ENCODE peak calls at places on chromosomes 11 and 22, in nine cellular contexts. One of them, this sample, is unnamed.

GRCh38 chr11:14969922-14970323 is 2.2 kb downstream of the CALCA start:
- DNase-seq in SJSA1: peak; percentile 27
- DNase-seq in neural progenitor cell: peak; percentile 86
- DNase-seq in stomach: peak; percentile 37
- DNase-seq in A549: peak; percentile 50
- DNase-seq in CD8-positive, alpha-beta T cell: peak; percentile 11
- DNase-seq in ovary: no peak
- DNase-seq in naive thymus-derived CD4-positive, alpha-beta T cell: peak; percentile 25
- DNase-seq in lower lobe of right lung: no peak
- DNase-seq in this sample: peak; percentile 85

GRCh38 chr11:76205252-76206076 is 838 bp downstream of the WNT11 start:
- DNase-seq in CD8-positive, alpha-beta T cell: no peak
- DNase-seq in neural progenitor cell: peak; percentile 52
- DNase-seq in SJSA1: no peak
- DNase-seq in naive thymus-derived CD4-positive, alpha-beta T cell: peak; percentile 3
- DNase-seq in A549: no peak
- DNase-seq in ovary: no peak
- DNase-seq in lower lobe of right lung: no peak
- DNase-seq in stomach: no peak
- DNase-seq in this sample: no peak

GRCh38 chr11:8531312-8531711 is 62.7 kb downstream of the STK33 start:
- DNase-seq in neural progenitor cell: peak; percentile 8
- DNase-seq in A549: no peak
- DNase-seq in stomach: no peak
- DNase-seq in CD8-positive, alpha-beta T cell: no peak
- DNase-seq in lower lobe of right lung: no peak
- DNase-seq in ovary: no peak
- DNase-seq in SJSA1: no peak
- DNase-seq in naive thymus-derived CD4-positive, alpha-beta T cell: no peak
- DNase-seq in this sample: no peak

GRCh38 chr22:46447906-46448669 is 89.3 kb downstream of the CELSR1 start:
- DNase-seq in lower lobe of right lung: peak; percentile 64
- DNase-seq in SJSA1: no peak
- DNase-seq in CD8-positive, alpha-beta T cell: no peak
- DNase-seq in A549: no peak
- DNase-seq in stomach: no peak
- DNase-seq in naive thymus-derived CD4-positive, alpha-beta T cell: no peak
- DNase-seq in ovary: no peak
- DNase-seq in neural progenitor cell: no peak
- DNase-seq in this sample: no peak

GRCh38 chr11:16839821-16840220 is 101.4 kb downstream of the C11orf58 start:
- DNase-seq in lower lobe of right lung: no peak
- DNase-seq in SJSA1: no peak
- DNase-seq in stomach: no peak
- DNase-seq in naive thymus-derived CD4-positive, alpha-beta T cell: no peak
- DNase-seq in ovary: no peak
- DNase-seq in neural progenitor cell: no peak
- DNase-seq in A549: no peak
- DNase-seq in CD8-positive, alpha-beta T cell: no peak
- DNase-seq in this sample: no peak

GRCh38 chr11:36300651-36301050 is 4.6 kb downstream of the PRR5L start:
- DNase-seq in CD8-positive, alpha-beta T cell: no peak
- DNase-seq in ovary: peak; percentile 30
- DNase-seq in neural progenitor cell: no peak
- DNase-seq in stomach: peak; percentile 91
- DNase-seq in lower lobe of right lung: peak; percentile 60
- DNase-seq in A549: no peak
- DNase-seq in SJSA1: no peak
- DNase-seq in naive thymus-derived CD4-positive, alpha-beta T cell: no peak
- DNase-seq in this sample: no peak

GRCh38 chr11:10522921-10523320 is 18.1 kb downstream of the RNF141 start:
- DNase-seq in CD8-positive, alpha-beta T cell: no peak
- DNase-seq in SJSA1: no peak
- DNase-seq in lower lobe of right lung: no peak
- DNase-seq in naive thymus-derived CD4-positive, alpha-beta T cell: no peak
- DNase-seq in neural progenitor cell: no peak
- DNase-seq in ovary: no peak
- DNase-seq in A549: no peak
- DNase-seq in stomach: no peak
- DNase-seq in this sample: no peak

GRCh38 chr11:110711776-110712642 is at the start of gene ARHGAP20:
- DNase-seq in A549: peak; percentile 14
- DNase-seq in CD8-positive, alpha-beta T cell: no peak
- DNase-seq in naive thymus-derived CD4-positive, alpha-beta T cell: peak; percentile 7
- DNase-seq in ovary: peak; percentile 31
- DNase-seq in neural progenitor cell: peak; percentile 89
- DNase-seq in stomach: peak; percentile 76
- DNase-seq in lower lobe of right lung: peak; percentile 84
- DNase-seq in SJSA1: peak; percentile 63
- DNase-seq in this sample: peak; percentile 85

GRCh38 chr11:115153135-115153534 is 351.1 kb downstream of the CADM1 start:
- DNase-seq in stomach: no peak
- DNase-seq in lower lobe of right lung: no peak
- DNase-seq in neural progenitor cell: no peak
- DNase-seq in naive thymus-derived CD4-positive, alpha-beta T cell: no peak
- DNase-seq in SJSA1: no peak
- DNase-seq in A549: peak; percentile 19
- DNase-seq in CD8-positive, alpha-beta T cell: no peak
- DNase-seq in ovary: no peak
- DNase-seq in this sample: no peak

GRCh38 chr11:16987205-16987568 is 27.0 kb downstream of the PLEKHA7 start:
- DNase-seq in SJSA1: no peak
- DNase-seq in A549: no peak
- DNase-seq in ovary: peak; percentile 83
- DNase-seq in CD8-positive, alpha-beta T cell: no peak
- DNase-seq in neural progenitor cell: no peak
- DNase-seq in lower lobe of right lung: no peak
- DNase-seq in naive thymus-derived CD4-positive, alpha-beta T cell: no peak
- DNase-seq in stomach: peak; percentile 84
- DNase-seq in this sample: no peak

GRCh38 chr11:132263231-132263630 is 892.8 kb downstream of the NTM start:
- DNase-seq in neural progenitor cell: no peak
- DNase-seq in SJSA1: no peak
- DNase-seq in lower lobe of right lung: no peak
- DNase-seq in A549: no peak
- DNase-seq in ovary: no peak
- DNase-seq in naive thymus-derived CD4-positive, alpha-beta T cell: no peak
- DNase-seq in stomach: no peak
- DNase-seq in CD8-positive, alpha-beta T cell: no peak
- DNase-seq in this sample: no peak

GRCh38 chr11:36150986-36151385 is 138.2 kb downstream of the COMMD9 start:
- DNase-seq in stomach: no peak
- DNase-seq in neural progenitor cell: no peak
- DNase-seq in CD8-positive, alpha-beta T cell: no peak
- DNase-seq in lower lobe of right lung: no peak
- DNase-seq in SJSA1: no peak
- DNase-seq in naive thymus-derived CD4-positive, alpha-beta T cell: no peak
- DNase-seq in A549: no peak
- DNase-seq in ovary: no peak
- DNase-seq in this sample: no peak

GRCh38 chr11:63893355-63893754 is 23.6 kb downstream of the RCOR2 start:
- DNase-seq in CD8-positive, alpha-beta T cell: no peak
- DNase-seq in naive thymus-derived CD4-positive, alpha-beta T cell: no peak
- DNase-seq in A549: no peak
- DNase-seq in stomach: no peak
- DNase-seq in ovary: no peak
- DNase-seq in SJSA1: no peak
- DNase-seq in lower lobe of right lung: no peak
- DNase-seq in neural progenitor cell: no peak
- DNase-seq in this sample: no peak

GRCh38 chr11:76512851-76513653 is 68.2 kb downstream of the EMSY start:
- DNase-seq in neural progenitor cell: peak; percentile 20
- DNase-seq in stomach: no peak
- DNase-seq in ovary: no peak
- DNase-seq in CD8-positive, alpha-beta T cell: no peak
- DNase-seq in SJSA1: no peak
- DNase-seq in lower lobe of right lung: no peak
- DNase-seq in naive thymus-derived CD4-positive, alpha-beta T cell: no peak
- DNase-seq in A549: peak; percentile 48
- DNase-seq in this sample: no peak

GRCh38 chr11:134503596-134503995 is 91.6 kb upstream of the B3GAT1 start:
- DNase-seq in ovary: no peak
- DNase-seq in stomach: peak; percentile 15
- DNase-seq in naive thymus-derived CD4-positive, alpha-beta T cell: no peak
- DNase-seq in neural progenitor cell: no peak
- DNase-seq in lower lobe of right lung: no peak
- DNase-seq in CD8-positive, alpha-beta T cell: no peak
- DNase-seq in SJSA1: no peak
- DNase-seq in A549: no peak
- DNase-seq in this sample: no peak

GRCh38 chr22:49620003-49620556 is 207.6 kb downstream of the BRD1 start:
- DNase-seq in ovary: no peak
- DNase-seq in stomach: no peak
- DNase-seq in lower lobe of right lung: no peak
- DNase-seq in naive thymus-derived CD4-positive, alpha-beta T cell: no peak
- DNase-seq in neural progenitor cell: no peak
- DNase-seq in A549: no peak
- DNase-seq in SJSA1: no peak
- DNase-seq in CD8-positive, alpha-beta T cell: no peak
- DNase-seq in this sample: no peak

GRCh38 chr22:31346255-31346732 is at the start of gene PATZ1:
- DNase-seq in CD8-positive, alpha-beta T cell: peak; percentile 73
- DNase-seq in lower lobe of right lung: peak; percentile 81
- DNase-seq in stomach: peak; percentile 68
- DNase-seq in A549: peak; percentile 88
- DNase-seq in ovary: peak; percentile 83
- DNase-seq in SJSA1: peak; percentile 75
- DNase-seq in neural progenitor cell: no peak
- DNase-seq in naive thymus-derived CD4-positive, alpha-beta T cell: no peak
- DNase-seq in this sample: peak; percentile 84

GRCh38 chr22:38454011-38454360 is 1.0 kb downstream of the KCNJ4 start:
- DNase-seq in SJSA1: no peak
- DNase-seq in CD8-positive, alpha-beta T cell: no peak
- DNase-seq in stomach: no peak
- DNase-seq in A549: no peak
- DNase-seq in naive thymus-derived CD4-positive, alpha-beta T cell: no peak
- DNase-seq in lower lobe of right lung: no peak
- DNase-seq in neural progenitor cell: no peak
- DNase-seq in ovary: no peak
- DNase-seq in this sample: no peak
- H3K4me3 ChIP-seq in SJSA1: no peak overlapping the region
- H3K4me3 ChIP-seq in CD8-positive, alpha-beta T cell: no peak overlapping the region
- H3K4me3 ChIP-seq in stomach: no peak overlapping the region
- H3K4me3 ChIP-seq in A549: no peak overlapping the region
- H3K4me3 ChIP-seq in naive thymus-derived CD4-positive, alpha-beta T cell: peak overlapping the region; percentile 43
- H3K4me3 ChIP-seq in lower lobe of right lung: no peak overlapping the region
- H3K4me3 ChIP-seq in neural progenitor cell: peak overlapping the region; percentile 59
- H3K4me3 ChIP-seq in ovary: no peak overlapping the region
- H3K4me3 ChIP-seq in this sample: no peak overlapping the region

DNA sequence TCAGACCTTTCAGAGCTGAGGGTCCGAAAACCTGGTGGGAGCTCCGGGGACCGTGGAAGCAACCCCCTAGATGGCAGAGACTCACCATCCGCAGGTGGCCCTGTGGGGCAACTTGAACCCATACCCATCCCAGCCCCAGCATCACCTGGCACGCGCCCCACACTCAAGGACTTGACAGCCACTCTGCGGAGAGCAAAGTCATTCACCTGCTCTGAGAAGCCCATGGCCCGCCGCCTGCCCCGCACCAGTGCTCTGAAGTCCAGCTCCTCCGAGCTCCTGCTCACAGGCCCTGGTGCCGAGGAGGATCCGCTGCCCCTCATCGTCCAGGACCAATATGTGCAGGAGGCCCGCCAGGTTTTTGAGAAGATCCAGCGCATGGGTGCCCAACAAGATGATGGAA is 2.0 kb downstream of the ARHGEF17 start:
- DNase-seq in lower lobe of right lung: no peak
- DNase-seq in CD8-positive, alpha-beta T cell: no peak
- DNase-seq in ovary: no peak
- DNase-seq in A549: no peak
- DNase-seq in neural progenitor cell: no peak
- DNase-seq in SJSA1: no peak
- DNase-seq in stomach: no peak
- DNase-seq in naive thymus-derived CD4-positive, alpha-beta T cell: no peak
- DNase-seq in this sample: peak; percentile 62
- H3K27ac ChIP-seq in lower lobe of right lung: peak overlapping the region; percentile 98
- H3K27ac ChIP-seq in CD8-positive, alpha-beta T cell: no peak overlapping the region
- H3K27ac ChIP-seq in ovary: peak overlapping the region; percentile 96
- H3K27ac ChIP-seq in A549: peak overlapping the region; percentile 91
- H3K27ac ChIP-seq in neural progenitor cell: no peak overlapping the region
- H3K27ac ChIP-seq in SJSA1: no peak overlapping the region
- H3K27ac ChIP-seq in stomach: peak overlapping the region; percentile 94
- H3K27ac ChIP-seq in naive thymus-derived CD4-positive, alpha-beta T cell: no peak overlapping the region
- H3K27ac ChIP-seq in this sample: peak overlapping the region; percentile 85

GRCh38 chr11:69637601-69637955 is 3.4 kb upstream of the CCND1 start:
- DNase-seq in neural progenitor cell: peak; percentile 55
- DNase-seq in CD8-positive, alpha-beta T cell: no peak
- DNase-seq in stomach: no peak
- DNase-seq in naive thymus-derived CD4-positive, alpha-beta T cell: no peak
- DNase-seq in SJSA1: no peak
- DNase-seq in lower lobe of right lung: no peak
- DNase-seq in ovary: no peak
- DNase-seq in A549: no peak
- DNase-seq in this sample: no peak
- H3K4me3 ChIP-seq in neural progenitor cell: peak overlapping the region; percentile 94
- H3K4me3 ChIP-seq in CD8-positive, alpha-beta T cell: no peak overlapping the region
- H3K4me3 ChIP-seq in stomach: peak overlapping the region; percentile 43
- H3K4me3 ChIP-seq in naive thymus-derived CD4-positive, alpha-beta T cell: no peak overlapping the region
- H3K4me3 ChIP-seq in SJSA1: no peak overlapping the region
- H3K4me3 ChIP-seq in lower lobe of right lung: peak overlapping the region; percentile 80
- H3K4me3 ChIP-seq in ovary: no peak overlapping the region
- H3K4me3 ChIP-seq in A549: no peak overlapping the region
- H3K4me3 ChIP-seq in this sample: no peak overlapping the region

GRCh38 chr11:93187290-93187689 is 10.5 kb downstream of the SLC36A4 start:
- DNase-seq in CD8-positive, alpha-beta T cell: no peak
- DNase-seq in SJSA1: no peak
- DNase-seq in ovary: no peak
- DNase-seq in lower lobe of right lung: no peak
- DNase-seq in stomach: no peak
- DNase-seq in neural progenitor cell: no peak
- DNase-seq in A549: no peak
- DNase-seq in naive thymus-derived CD4-positive, alpha-beta T cell: no peak
- DNase-seq in this sample: no peak
- H3K27ac ChIP-seq in CD8-positive, alpha-beta T cell: no peak overlapping the region
- H3K27ac ChIP-seq in SJSA1: no peak overlapping the region
- H3K27ac ChIP-seq in ovary: no peak overlapping the region
- H3K27ac ChIP-seq in lower lobe of right lung: no peak overlapping the region
- H3K27ac ChIP-seq in stomach: no peak overlapping the region
- H3K27ac ChIP-seq in neural progenitor cell: no peak overlapping the region
- H3K27ac ChIP-seq in A549: no peak overlapping the region
- H3K27ac ChIP-seq in naive thymus-derived CD4-positive, alpha-beta T cell: no peak overlapping the region
- H3K27ac ChIP-seq in this sample: no peak overlapping the region

DNA sequence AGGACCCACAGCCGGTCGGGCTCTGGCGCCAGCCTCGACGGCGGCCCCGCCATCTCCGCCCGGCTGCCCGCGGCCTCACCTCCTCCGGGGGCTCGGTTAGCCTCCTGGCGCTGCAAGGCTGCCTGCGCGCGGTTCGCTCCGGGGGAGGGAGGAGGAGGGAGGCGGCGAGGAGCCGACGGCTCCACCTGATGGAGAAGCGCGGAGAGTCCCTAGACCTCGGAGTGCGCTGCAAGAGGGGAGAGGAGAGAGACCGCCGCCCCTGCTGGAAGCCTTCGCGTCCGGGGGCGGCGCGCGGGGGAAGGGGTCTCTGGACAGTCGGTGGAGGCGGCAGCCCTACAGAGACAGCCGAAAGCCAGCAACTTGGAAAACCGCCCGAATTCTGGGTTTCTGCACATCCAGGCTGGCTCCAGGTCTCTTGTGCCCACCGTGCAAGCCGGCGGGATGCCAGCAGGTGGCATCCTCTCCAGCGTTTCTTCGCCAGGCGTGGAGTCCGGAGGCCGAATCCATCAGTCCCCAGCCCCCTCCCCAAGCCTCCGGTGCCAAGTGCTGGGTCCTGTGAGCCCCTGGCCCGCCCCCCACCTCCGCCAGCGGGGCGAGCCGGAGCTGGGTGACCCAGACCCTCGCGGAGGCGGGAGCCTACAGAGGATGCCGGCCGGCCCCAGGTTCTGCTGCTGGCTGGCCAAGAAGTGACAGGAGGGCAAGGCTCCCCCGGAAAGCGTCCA is 2.9 kb upstream of the KIRREL3 start:
- DNase-seq in neural progenitor cell: peak; percentile 94
- DNase-seq in SJSA1: peak; percentile 70
- DNase-seq in lower lobe of right lung: no peak
- DNase-seq in ovary: no peak
- DNase-seq in stomach: no peak
- DNase-seq in A549: peak; percentile 65
- DNase-seq in naive thymus-derived CD4-positive, alpha-beta T cell: no peak
- DNase-seq in CD8-positive, alpha-beta T cell: no peak
- DNase-seq in this sample: no peak
- H3K4me3 ChIP-seq in neural progenitor cell: peak overlapping the region; percentile 48
- H3K4me3 ChIP-seq in SJSA1: peak overlapping the region; percentile 40
- H3K4me3 ChIP-seq in lower lobe of right lung: no peak overlapping the region
- H3K4me3 ChIP-seq in ovary: no peak overlapping the region
- H3K4me3 ChIP-seq in stomach: peak overlapping the region; percentile 13
- H3K4me3 ChIP-seq in A549: peak overlapping the region; percentile 41
- H3K4me3 ChIP-seq in naive thymus-derived CD4-positive, alpha-beta T cell: no peak overlapping the region
- H3K4me3 ChIP-seq in CD8-positive, alpha-beta T cell: no peak overlapping the region
- H3K4me3 ChIP-seq in this sample: no peak overlapping the region

This sample was measured in aorta.